ENCODE peak calls at places on chromosomes 2 and 18, in four cellular contexts. S, Q, P and L are unnamed samples.
A peak's percentile ranks its signal among the peaks of the same experiment; 100 is the strongest.

GRCh38 chr2:42435641-42436040 is 58.1 kb downstream of the KCNG3 start:
- DNase-seq in S (no peak), Q (no peak), P (no peak), L (no peak)

GRCh38 chr2:195009202-195009601 is 647.8 kb upstream of the SLC39A10 start:
- DNase-seq in S (no peak), Q (peak; percentile 71), P (no peak), L (no peak)

GRCh38 chr18:52826994-52827393 is 487.0 kb downstream of the DCC start:
- DNase-seq in S (no peak), Q (no peak), P (no peak), L (no peak)

GRCh38 chr2:232431705-232432590 is 24.0 kb upstream of the ALPI start:
- DNase-seq in S (no peak), Q (no peak), P (no peak), L (no peak)

GRCh38 chr18:12307251-12307736 is 747 bp upstream of the TUBB6 start:
- DNase-seq in S (peak; percentile 77), Q (peak; percentile 77), P (peak; percentile 69), L (peak; percentile 51)

GRCh38 chr2:219428469-219428868 is 6.2 kb upstream of the SPEG start:
- DNase-seq in S (no peak), Q (no peak), P (no peak), L (no peak)

GRCh38 chr2:205706769-205707375 is 24.6 kb downstream of the NRP2 start:
- DNase-seq in S (no peak), Q (peak; percentile 87), P (peak; percentile 84), L (no peak)

GRCh38 chr2:142012797-142013196 is 118.0 kb downstream of the LRP1B start:
- DNase-seq in S (no peak), Q (no peak), P (no peak), L (no peak)

GRCh38 chr2:10135296-10136089 is 13.0 kb downstream of the RRM2 start:
- DNase-seq in S (no peak), Q (peak; percentile 85), P (peak; percentile 14), L (no peak)

GRCh38 chr2:176109226-176109954 is 2.3 kb downstream of the HOXD11 start:
- DNase-seq in S (no peak), Q (no peak), P (no peak), L (peak; percentile 21)

GRCh38 chr2:189369566-189369965 is 71.7 kb upstream of the WDR75 start:
- DNase-seq in S (no peak), Q (peak; percentile 78), P (peak; percentile 59), L (no peak)

GRCh38 chr2:227655454-227655853 is 11.2 kb upstream of the SCYGR5 start:
- DNase-seq in S (no peak), Q (peak; percentile 97), P (peak; percentile 87), L (no peak)

GRCh38 chr2:232393556-232393955 is 13.1 kb upstream of the ALPG start:
- DNase-seq in S (no peak), Q (no peak), P (no peak), L (no peak)

GRCh38 chr2:102258386-102259074 is 52.8 kb upstream of the IL1RL1 start:
- DNase-seq in S (no peak), Q (peak; percentile 97), P (peak; percentile 90), L (no peak)

GRCh38 chr2:144114761-144115160 is 405.2 kb downstream of the ZEB2 start:
- DNase-seq in S (no peak), Q (peak; percentile 55), P (no peak), L (no peak)

GRCh38 chr18:61591200-61591719 is 258.0 kb downstream of the CDH20 start:
- DNase-seq in S (no peak), Q (no peak), P (no peak), L (no peak)

GRCh38 chr2:76387294-76387693 is 676.6 kb upstream of the GCFC2 start:
- DNase-seq in S (no peak), Q (no peak), P (no peak), L (no peak)

GRCh38 chr2:101440127-101440738 is 34.7 kb downstream of the RFX8 start:
- DNase-seq in S (no peak), Q (peak; percentile 49), P (no peak), L (no peak)

GRCh38 chr2:222268311-222268980 is 30.4 kb downstream of the PAX3 start:
- DNase-seq in S (no peak), Q (no peak), P (peak; percentile 20), L (no peak)

GRCh38 chr2:47189635-47190034 is 34.5 kb upstream of the STPG4 start:
- DNase-seq in S (no peak), Q (peak; percentile 89), P (peak; percentile 84), L (no peak)

GRCh38 chr2:47218066-47218581 is 63.0 kb upstream of the STPG4 start:
- DNase-seq in S (no peak), Q (no peak), P (no peak), L (peak; percentile 19)

GRCh38 chr2:64447317-64448060 is 6.5 kb upstream of the LGALSL start:
- DNase-seq in S (no peak), Q (peak; percentile 42), P (no peak), L (no peak)

GRCh38 chr2:20231159-20231558 is 6.2 kb upstream of the SDC1 start:
- DNase-seq in S (no peak), Q (no peak), P (no peak), L (no peak)

GRCh38 chr2:45012733-45013132 is 3.5 kb upstream of the SIX2 start:
- DNase-seq in S (no peak), Q (no peak), P (no peak), L (no peak)

GRCh38 chr2:20670315-20671035 is 3.5 kb downstream of the GDF7 start:
- DNase-seq in S (peak; percentile 63), Q (no peak), P (no peak), L (peak; percentile 48)

GRCh38 chr2:240397924-240398611 is 37.4 kb upstream of the GPC1 start:
- DNase-seq in S (no peak), Q (peak; percentile 8), P (no peak), L (peak; percentile 18)

GRCh38 chr2:70696142-70696541 is 71.9 kb downstream of the ADD2 start:
- DNase-seq in S (no peak), Q (no peak), P (no peak), L (no peak)

GRCh38 chr2:135078417-135078816 is 26.3 kb downstream of the RAB3GAP1 start:
- DNase-seq in S (no peak), Q (no peak), P (no peak), L (no peak)

GRCh38 chr2:10382313-10383061 is 65.6 kb downstream of the ODC1 start:
- DNase-seq in S (peak; percentile 17), Q (no peak), P (no peak), L (peak; percentile 43)

GRCh38 chr2:44930274-44930826 is 11.2 kb upstream of the SIX3 start:
- DNase-seq in S (peak; percentile 68), Q (no peak), P (no peak), L (no peak)

GRCh38 chr18:23487738-23488625 is 15.3 kb upstream of the RMC1 start:
- DNase-seq in S (no peak), Q (no peak), P (no peak), L (no peak)

GRCh38 chr2:66440692-66441091 is 5.8 kb downstream of the MEIS1 start:
- DNase-seq in S (peak; percentile 74), Q (peak; percentile 64), P (no peak), L (peak; percentile 66)

GRCh38 chr18:74255022-74255658 is 36.6 kb downstream of the CYB5A start:
- DNase-seq in S (no peak), Q (peak; percentile 63), P (no peak), L (no peak)

DNA sequence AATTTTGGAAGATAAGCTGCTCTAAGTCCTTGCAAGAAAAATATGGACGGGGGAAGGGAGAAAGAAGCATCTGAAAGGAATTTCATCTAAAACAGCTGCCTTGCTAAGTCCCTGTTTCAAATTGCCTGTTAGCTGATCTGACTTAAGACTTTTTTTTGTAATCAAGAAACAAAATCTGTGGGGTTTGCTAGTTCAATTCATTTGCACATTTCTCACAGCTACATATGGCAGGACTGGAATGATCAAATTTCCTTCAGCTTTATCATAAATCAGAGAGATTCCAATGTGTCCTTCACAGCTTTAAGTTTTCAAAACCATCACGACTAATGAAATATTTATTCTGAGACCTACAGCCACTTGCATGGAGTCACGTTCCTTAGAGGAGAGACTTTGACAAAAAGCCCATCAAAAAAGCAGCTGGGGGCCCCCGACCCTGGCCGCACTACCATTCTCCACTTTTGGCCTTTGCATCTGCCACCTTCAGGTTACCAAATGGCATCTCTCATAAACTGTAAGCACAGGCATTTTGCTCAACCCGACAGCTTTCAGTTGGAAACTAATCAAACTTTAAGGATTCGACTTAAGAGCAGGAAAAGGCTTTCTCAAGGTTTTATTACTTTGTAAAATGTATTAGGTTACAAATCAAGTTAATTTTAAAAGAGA is 100.2 kb upstream of the RND3 start:
- DNase-seq in S (no peak), Q (peak; percentile 30), P (peak; percentile 49), L (no peak)
- TF ChIP-seq CTCF in S (no peak), Q (no peak), P (peak; percentile 18), L (no peak)

GRCh38 chr18:55432307-55433040 is 155.5 kb downstream of the TCF4 start:
- DNase-seq in S (no peak), Q (no peak), P (no peak), L (no peak)
- TF ChIP-seq CTCF in S (no peak), Q (no peak), P (no peak), L (no peak)

GRCh38 chr2:30351941-30352340 is 95.1 kb upstream of the LCLAT1 start:
- DNase-seq in S (no peak), Q (no peak), P (no peak), L (no peak)
- TF ChIP-seq CTCF in S (no peak), Q (no peak), P (no peak), L (no peak)

GRCh38 chr2:241603686-241604085 is 33.3 kb downstream of the THAP4 start:
- DNase-seq in S (no peak), Q (no peak), P (no peak), L (no peak)

GRCh38 chr2:241598487-241598886 is 38.5 kb downstream of the THAP4 start:
- DNase-seq in S (peak; percentile 24), Q (no peak), P (no peak), L (no peak)

GRCh38 chr2:241601841-241602240 is 35.1 kb downstream of the THAP4 start:
- DNase-seq in S (no peak), Q (no peak), P (no peak), L (no peak)

GRCh38 chr2:241606186-241606585 is 30.8 kb downstream of the THAP4 start:
- DNase-seq in S (no peak), Q (no peak), P (no peak), L (no peak)

GRCh38 chr2:241602720-241603119 is 34.2 kb downstream of the THAP4 start:
- DNase-seq in S (no peak), Q (no peak), P (no peak), L (no peak)
- TF ChIP-seq CTCF in S (no peak), Q (no peak), P (no peak), L (no peak)